ENCODE peak calls at places on chromosomes 11 and 22, in eight cellular contexts. L is MG63, P is body of pancreas, M is right cardiac atrium, S is fibroblast of lung, C is thoracic aorta, A is HCT116, H is sigmoid colon. B is an unnamed sample.

GRCh38 chr22:23047265-23047664 is 23.1 kb upstream of the GNAZ start:
- DNase-seq in L (no peak), P (no peak), M (no peak), S (no peak), C (no peak), A (no peak), H (no peak), B (no peak)

GRCh38 chr11:33027846-33028536 is 11.4 kb upstream of the TCP11L1 start:
- DNase-seq in L (no peak), P (no peak), M (no peak), S (no peak), C (no peak), A (no peak), H (no peak), B (no peak)

GRCh38 chr22:36334081-36334831 is 53.5 kb downstream of the MYH9 start:
- DNase-seq in L (no peak), P (no peak), M (peak; percentile 73), S (no peak), C (no peak), A (no peak), H (peak; percentile 85), B (no peak)

GRCh38 chr11:3723014-3723708 is 52.0 kb upstream of the CHRNA10 start:
- DNase-seq in L (peak; percentile 51), P (no peak), M (no peak), S (peak; percentile 98), C (no peak), A (no peak), H (no peak), B (no peak)

GRCh38 chr22:45469573-45470383 is 32.9 kb upstream of the FBLN1 start:
- DNase-seq in L (no peak), P (no peak), M (no peak), S (peak; percentile 72), C (no peak), A (no peak), H (peak; percentile 15), B (no peak)

GRCh38 chr11:106077609-106078517 is at the start of gene AASDHPPT:
- DNase-seq in L (peak; percentile 20), P (peak; percentile 43), M (no peak), S (peak; percentile 64), C (no peak), A (peak; percentile 12), H (no peak), B (no peak)

GRCh38 chr22:44698531-44699421 is 3.2 kb upstream of the PRR5 start:
- DNase-seq in L (peak; percentile 89), P (no peak), M (peak; percentile 77), S (peak; percentile 84), C (no peak), A (no peak), H (peak; percentile 81), B (no peak)

GRCh38 chr11:77471520-77472234 is 2.2 kb downstream of the PAK1 start:
- DNase-seq in L (no peak), P (peak; percentile 73), M (no peak), S (peak; percentile 5), C (no peak), A (no peak), H (no peak), B (peak; percentile 18)

GRCh38 chr22:45324186-45324775 is 14.5 kb downstream of the FAM118A start:
- DNase-seq in L (no peak), P (no peak), M (no peak), S (no peak), C (no peak), A (no peak), H (no peak), B (no peak)

GRCh38 chr11:66749091-66749490 is 20.1 kb upstream of the SPTBN2 start:
- DNase-seq in L (peak; percentile 22), P (no peak), M (no peak), S (no peak), C (no peak), A (no peak), H (no peak), B (no peak)

GRCh38 chr22:27993774-27994350 is 74.8 kb upstream of the PITPNB start:
- DNase-seq in L (no peak), P (peak; percentile 5), M (no peak), S (no peak), C (no peak), A (no peak), H (peak; percentile 56), B (no peak)

GRCh38 chr11:131099746-131100145 is 183.5 kb upstream of the SNX19 start:
- DNase-seq in L (no peak), P (no peak), M (no peak), S (peak; percentile 5), C (no peak), A (no peak), H (no peak), B (no peak)

GRCh38 chr22:50194037-50194809 is 6.6 kb upstream of the SELENOO start:
- DNase-seq in L (no peak), P (peak; percentile 79), M (peak; percentile 63), S (no peak), C (no peak), A (no peak), H (no peak), B (no peak)

GRCh38 chr11:12121504-12121903 is 11.1 kb downstream of the MICAL2 start:
- DNase-seq in L (no peak), P (no peak), M (no peak), S (no peak), C (no peak), A (no peak), H (no peak), B (no peak)

GRCh38 chr11:63837719-63838118 is 1.2 kb upstream of the MARK2 start:
- DNase-seq in L (no peak), P (no peak), M (no peak), S (no peak), C (no peak), A (no peak), H (no peak), B (no peak)

DNA sequence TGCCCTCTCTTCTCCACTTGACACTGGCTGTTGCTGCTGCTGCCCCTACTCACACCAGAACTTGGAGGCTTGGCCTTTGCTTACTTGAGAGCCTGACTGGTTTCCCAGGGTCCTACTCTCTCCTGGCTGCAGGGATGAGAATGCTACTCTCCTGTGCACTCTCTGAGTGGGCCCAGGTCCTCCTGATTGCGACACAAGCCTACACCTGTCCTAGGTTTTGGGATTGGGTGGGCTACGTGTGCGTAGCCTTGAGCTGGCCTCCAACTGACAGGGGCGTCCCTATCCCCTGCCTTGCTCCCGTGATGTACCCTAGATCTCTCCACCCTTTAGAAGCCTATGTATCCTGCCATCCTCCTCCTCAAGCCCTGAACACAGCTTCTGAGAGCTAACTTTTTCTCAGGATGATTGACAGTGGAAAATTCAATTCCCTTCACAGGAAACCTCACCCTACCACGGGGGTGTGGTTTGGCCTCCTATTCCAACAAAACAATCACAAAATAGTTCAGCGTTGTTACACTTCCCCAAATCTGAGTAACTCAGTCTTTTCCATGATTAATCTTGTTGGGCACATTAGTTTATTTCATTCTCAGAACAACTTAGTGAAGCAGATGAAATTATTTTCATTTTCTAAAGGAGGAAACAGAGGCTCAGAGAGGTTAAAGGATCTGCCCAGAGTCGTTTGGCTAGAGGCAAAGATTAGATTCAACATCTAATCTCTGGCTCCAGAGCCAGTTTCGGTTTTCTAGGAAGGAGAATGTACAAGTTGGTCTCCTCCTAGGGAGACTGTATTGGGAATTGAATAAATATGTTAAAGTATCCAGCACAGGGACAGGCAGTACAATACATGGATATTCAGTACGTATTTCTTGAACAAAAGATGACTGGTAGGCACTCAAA is 17.6 kb upstream of the AMOTL1 start:
- DNase-seq in L (no peak), P (no peak), M (peak; percentile 50), S (no peak), C (no peak), A (no peak), H (no peak), B (no peak)
- H3K27me3 ChIP-seq in L (no peaks in the 10 kb centered on the region), P (no peaks in the 10 kb centered on the region), M (no peaks in the 10 kb centered on the region), S (no peaks in the 10 kb centered on the region), C (no peaks in the 10 kb centered on the region), A (no peaks in the 10 kb centered on the region), H (no peaks in the 10 kb centered on the region), B (no peaks in the 10 kb centered on the region)

DNA sequence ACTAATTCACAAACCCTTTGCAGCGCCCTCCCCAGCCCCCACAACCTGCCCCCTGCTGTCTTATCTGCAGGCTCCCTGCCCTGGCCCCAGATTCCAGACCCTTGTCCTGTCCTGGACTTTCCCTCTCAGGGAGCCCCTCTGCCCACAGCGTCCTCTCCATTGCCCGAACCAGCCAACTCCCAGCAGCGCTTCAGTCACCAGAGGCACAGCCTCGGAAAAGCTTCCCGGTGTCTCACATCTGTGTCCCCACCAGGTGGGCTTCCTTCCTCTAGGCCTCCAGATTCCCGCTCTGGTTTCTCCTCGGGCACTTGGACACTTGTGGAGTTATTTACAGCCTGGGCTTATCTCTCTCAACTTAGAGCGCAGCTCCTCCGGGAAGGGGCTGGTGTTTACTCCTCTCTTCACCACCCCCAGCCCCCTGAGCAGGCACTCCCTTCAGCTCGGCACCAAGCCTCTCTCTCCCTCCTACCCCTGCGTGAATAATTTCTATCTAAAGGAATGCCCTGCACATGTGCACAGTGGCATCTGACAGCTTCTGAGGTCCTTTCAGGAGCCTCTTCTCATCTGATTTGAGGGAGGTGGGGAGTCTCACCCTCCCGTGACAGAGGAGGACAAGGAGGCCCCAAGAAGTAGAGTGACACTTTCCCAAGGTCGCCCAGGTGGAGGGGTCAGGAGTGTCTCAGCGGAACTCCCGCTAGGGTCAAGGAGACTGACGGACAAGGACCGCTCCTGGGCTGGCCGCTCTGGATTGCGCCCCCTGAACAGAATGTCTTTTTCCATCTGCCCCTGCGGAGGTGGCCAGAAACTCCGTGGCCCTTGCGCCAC is 838 bp downstream of the WNT11 start:
- DNase-seq in L (no peak), P (no peak), M (peak; percentile 49), S (no peak), C (no peak), A (no peak), H (no peak), B (no peak)
- H3K4me3 ChIP-seq in L (no peak overlapping the region), P (no peak overlapping the region), M (no peak overlapping the region), S (no peak overlapping the region), C (peak overlapping the region; percentile 72), A (no peak overlapping the region), H (peak overlapping the region; percentile 53), B (no peak overlapping the region)

GRCh38 chr11:127649071-127649470 is 648.5 kb upstream of the KIRREL3 start:
- DNase-seq in L (no peak), P (no peak), M (no peak), S (no peak), C (no peak), A (no peak), H (no peak), B (no peak)
- H3K9me3 ChIP-seq in L (no peaks in the 10 kb centered on the region), P (no peaks in the 10 kb centered on the region), M (no peaks in the 10 kb centered on the region), S (no peaks in the 10 kb centered on the region), C (no peaks in the 10 kb centered on the region), A (peaks cover 16% of the 10 kb centered on the region), H (no peaks in the 10 kb centered on the region), B (no peaks in the 10 kb centered on the region)

DNA sequence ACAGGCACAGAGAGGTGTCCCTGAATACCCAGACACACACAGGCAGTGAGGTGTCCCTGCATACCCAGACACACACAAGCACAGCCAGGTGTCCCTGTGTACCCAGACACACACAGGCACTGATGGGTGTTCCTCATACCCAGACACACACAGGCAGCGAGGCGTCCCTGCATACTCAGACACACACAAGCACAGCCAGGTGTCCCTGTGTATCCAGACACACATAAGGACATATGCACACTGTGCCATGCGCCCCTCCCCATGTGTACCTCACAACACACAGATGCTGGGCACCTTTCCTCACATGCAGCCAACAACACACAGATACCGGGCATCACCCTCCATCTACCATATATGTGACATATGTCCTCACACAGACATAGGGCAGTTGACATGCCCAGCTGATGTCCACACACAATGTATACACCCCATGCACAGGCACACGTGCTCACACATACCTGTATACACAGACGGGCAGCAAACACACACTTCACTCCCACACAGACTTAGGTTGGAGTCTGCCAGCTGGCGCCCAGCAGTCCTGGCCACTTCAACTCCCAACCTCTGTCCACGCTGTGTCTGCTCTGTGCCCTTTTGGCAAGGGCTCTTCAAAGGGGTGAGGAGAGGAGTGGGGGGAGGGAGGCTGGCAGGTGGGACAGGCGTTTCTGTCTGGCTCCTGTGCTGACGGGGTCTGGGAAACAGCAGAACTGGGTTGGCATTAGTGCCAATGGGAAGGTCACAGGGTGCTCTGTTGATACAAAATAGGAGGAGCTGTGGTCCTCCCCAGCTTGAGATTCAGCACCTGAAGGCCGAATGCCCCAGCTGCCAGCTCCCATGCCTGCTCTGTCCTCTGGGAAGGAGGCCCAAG is 69.4 kb upstream of the ALX4 start:
- DNase-seq in L (no peak), P (no peak), M (no peak), S (no peak), C (no peak), A (no peak), H (no peak), B (no peak)
- H3K27me3 ChIP-seq in L (peaks cover 8% of the 10 kb centered on the region), P (no peaks in the 10 kb centered on the region), M (no peaks in the 10 kb centered on the region), S (no peaks in the 10 kb centered on the region), C (no peaks in the 10 kb centered on the region), A (peaks cover 13% of the 10 kb centered on the region), H (peaks cover 18% of the 10 kb centered on the region), B (no peaks in the 10 kb centered on the region)

B was measured in naive thymus-derived CD4-positive, alpha-beta T cell.